ENCODE peak calls at places on chromosomes 12 and 14, in nine cellular contexts. W, O, I, J, Z, R, G, U and X are unnamed samples.

GRCh38 chr12:7144414-7145120 is 14.4 kb downstream of the CLSTN3 start:
- DNase-seq in W (no peak), Z (no peak), I (no peak), R (peak; percentile 49), O (no peak), J (peak; percentile 40), U (peak; percentile 50), G (peak; percentile 52), X (no peak)

GRCh38 chr14:63454863-63455622 is 88.1 kb downstream of the PPP2R5E start:
- DNase-seq in G (peak; percentile 68), W (peak; percentile 7), O (no peak), J (peak; percentile 54), I (no peak), U (no peak), Z (no peak), R (peak; percentile 62), X (no peak)

GRCh38 chr14:66003082-66003740 is 483.0 kb upstream of the CCDC196 start:
- DNase-seq in O (no peak), I (no peak), Z (no peak), G (no peak), U (no peak), R (no peak), J (no peak), W (no peak), X (no peak)

GRCh38 chr12:108313609-108314331 is 25.3 kb downstream of the CMKLR1 start:
- DNase-seq in U (no peak), J (no peak), Z (no peak), G (no peak), O (no peak), I (no peak), W (no peak), R (no peak), X (no peak)

GRCh38 chr12:18456344-18456743 is 195.0 kb downstream of the PIK3C2G start:
- DNase-seq in U (no peak), J (no peak), I (no peak), Z (no peak), W (no peak), O (no peak), G (no peak), R (no peak), X (no peak)

GRCh38 chr12:107092669-107093546 is 441 bp downstream of the CRY1 start:
- DNase-seq in I (peak; percentile 50), U (peak; percentile 82), J (no peak), W (no peak), Z (peak; percentile 42), R (peak; percentile 20), O (no peak), G (peak; percentile 36), X (no peak)

GRCh38 chr12:106096376-106096775 is 42.4 kb downstream of the NUAK1 start:
- DNase-seq in Z (no peak), G (no peak), U (peak; percentile 82), W (no peak), R (peak; percentile 80), I (no peak), J (no peak), O (no peak), X (peak; percentile 92)

GRCh38 chr12:19489168-19489567 is 49.9 kb downstream of the AEBP2 start:
- DNase-seq in W (no peak), R (no peak), I (no peak), O (no peak), U (no peak), J (no peak), G (no peak), Z (no peak), X (no peak)

GRCh38 chr12:131235871-131236271 is 282.2 kb downstream of the ADGRD1 start:
- DNase-seq in J (no peak), W (no peak), G (no peak), I (no peak), Z (no peak), R (no peak), O (no peak), U (no peak), X (no peak)

GRCh38 chr12:45292486-45293195 is 76.7 kb downstream of the ANO6 start:
- DNase-seq in J (peak; percentile 29), W (no peak), O (no peak), I (no peak), R (no peak), G (peak; percentile 42), Z (no peak), U (peak; percentile 87), X (peak; percentile 67)

GRCh38 chr12:132205271-132206092 is 61.2 kb downstream of the NOC4L start:
- DNase-seq in G (no peak), I (no peak), O (no peak), J (no peak), R (no peak), W (no peak), U (no peak), Z (no peak), X (no peak)

GRCh38 chr12:121590476-121591143 is 9.8 kb upstream of the KDM2B start:
- DNase-seq in G (peak; percentile 87), R (peak; percentile 44), J (peak; percentile 69), O (peak; percentile 54), W (no peak), Z (no peak), U (no peak), I (no peak), X (no peak)

GRCh38 chr14:52314521-52315354 is 626 bp downstream of the PTGER2 start:
- DNase-seq in O (peak; percentile 31), Z (peak; percentile 12), J (peak; percentile 32), I (no peak), R (peak; percentile 20), W (no peak), U (no peak), G (no peak), X (no peak)

GRCh38 chr12:10453144-10453543 is at the start of gene KLRC1:
- DNase-seq in O (no peak), W (no peak), U (no peak), J (no peak), I (no peak), G (peak; percentile 4), Z (no peak), R (no peak), X (peak; percentile 15)

GRCh38 chr12:115790526-115790925 is 487.0 kb downstream of the MED13L start:
- DNase-seq in G (no peak), R (no peak), U (no peak), W (no peak), O (no peak), I (no peak), J (no peak), Z (no peak), X (no peak)

GRCh38 chr12:115791331-115791730 is 486.2 kb downstream of the MED13L start:
- DNase-seq in U (no peak), Z (no peak), G (no peak), O (no peak), I (no peak), J (no peak), R (no peak), W (no peak), X (no peak)

GRCh38 chr12:115785548-115785947 is 491.9 kb downstream of the MED13L start:
- DNase-seq in Z (no peak), I (no peak), J (no peak), U (no peak), O (no peak), W (no peak), G (no peak), R (no peak), X (no peak)
- TF ChIP-seq CTCF in Z (no peak), I (no peak), J (no peak), U (no peak), O (no peak), W (no peak), G (no peak), R (no peak), X (no peak)

GRCh38 chr12:53454710-53455109 is 2.8 kb downstream of the PCBP2 start:
- DNase-seq in J (no peak), I (no peak), W (no peak), R (no peak), G (no peak), O (no peak), Z (no peak), U (no peak), X (no peak)

GRCh38 chr12:53451661-53452158 is at the start of gene PCBP2:
- DNase-seq in I (peak; percentile 99), R (peak; percentile 100), O (peak; percentile 99), W (peak; percentile 99), G (peak; percentile 99), U (peak; percentile 99), Z (peak; percentile 95), J (peak; percentile 100), X (peak; percentile 99)

GRCh38 chr12:53450936-53451335 is 966 bp upstream of the PCBP2 start:
- DNase-seq in R (no peak), J (no peak), W (no peak), I (no peak), G (no peak), O (no peak), U (no peak), Z (no peak), X (no peak)

GRCh38 chr12:53453953-53454640 is 2.2 kb downstream of the PCBP2 start:
- DNase-seq in I (no peak), W (no peak), G (peak; percentile 24), R (no peak), Z (no peak), J (no peak), O (no peak), U (no peak), X (no peak)

GRCh38 chr12:53452159-53453077 is 516 bp downstream of the PCBP2 start:
- DNase-seq in U (peak; percentile 95), R (peak; percentile 86), J (peak; percentile 85), G (peak; percentile 76), O (peak; percentile 88), I (peak; percentile 88), Z (peak; percentile 79), W (peak; percentile 81), X (no peak)
- TF ChIP-seq CTCF in U (no peak), R (no peak), J (peak; percentile 40), G (no peak), O (peak; percentile 65), I (no peak), Z (peak; percentile 37), W (peak; percentile 20), X (peak; percentile 45)

DNA sequence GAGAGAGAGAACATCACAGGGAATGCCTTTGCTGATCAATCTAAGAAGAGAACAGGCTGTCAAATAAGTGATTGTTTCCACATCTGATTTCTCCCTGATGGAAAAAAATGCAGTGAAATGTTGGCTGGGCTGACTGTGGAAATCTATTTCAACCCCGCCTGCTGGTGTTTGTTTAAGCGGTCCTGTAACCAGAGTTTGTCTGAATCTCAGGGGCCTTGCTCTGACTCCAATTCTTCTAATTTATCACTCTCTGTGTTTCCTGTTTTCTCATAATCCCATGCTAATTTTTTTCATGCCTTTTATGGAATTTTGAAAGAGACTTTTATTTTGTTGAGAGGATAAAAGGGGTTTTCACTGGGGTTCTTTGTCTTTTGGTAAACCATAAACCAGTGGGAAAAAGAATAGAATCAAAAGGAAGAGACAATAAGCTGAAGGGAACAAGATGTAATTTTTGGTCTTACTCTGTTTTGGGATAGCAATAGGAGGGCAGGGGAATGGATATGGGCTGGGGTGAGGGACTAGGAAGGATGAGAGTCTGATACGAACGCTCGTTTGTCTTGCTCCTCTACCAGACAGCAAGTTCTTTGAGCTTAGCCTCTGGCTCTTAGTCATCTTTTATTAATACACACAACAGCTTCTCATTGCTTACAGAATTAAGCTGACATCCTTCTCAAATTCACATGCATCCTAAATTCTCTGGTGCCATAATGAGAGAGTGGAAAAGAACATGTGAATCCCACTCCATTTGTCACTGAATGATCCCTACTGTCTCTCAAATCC is 8.0 kb upstream of the MGP start:
- DNase-seq in U (no peak), G (peak; percentile 15), R (no peak), I (no peak), W (no peak), J (peak; percentile 4), O (no peak), Z (no peak), X (no peak)
- TF ChIP-seq CTCF in U (no peak), G (no peak), R (no peak), I (no peak), W (no peak), J (no peak), O (no peak), Z (no peak), X (no peak)

GRCh38 chr12:23579257-23579656 is 370.2 kb downstream of the SOX5 start:
- DNase-seq in G (no peak), O (no peak), Z (no peak), I (no peak), U (no peak), J (no peak), R (no peak), W (no peak), X (no peak)
- TF ChIP-seq CTCF in G (no peak), O (no peak), Z (no peak), I (no peak), U (no peak), J (no peak), R (no peak), W (no peak), X (no peak)